ENCODE peak calls at places on chromosomes 1 and 21, in five cellular contexts. F is A549, U is IMR-90, B is HCT116, Z is GM12891. S is an unnamed sample.

GRCh38 chr1:154546264-154547043 is 12.0 kb downstream of the UBE2Q1 start:
- DNase-seq in Z (peak), B (peak), F (peak), U (peak), S (peak)

GRCh38 chr1:37476460-37477197 is 2.2 kb downstream of the ZC3H12A start:
- DNase-seq in U (peak), B (no peak), F (peak), Z (no peak), S (peak)

GRCh38 chr1:201999625-202000238 is 10.7 kb upstream of the ELF3 start:
- DNase-seq in Z (peak), B (no peak), F (peak), U (peak), S (peak)

GRCh38 chr1:35111106-35111505 is 31.9 kb downstream of the ZMYM1 start:
- DNase-seq in B (no peak), F (peak), U (peak), Z (no peak), S (peak)

GRCh38 chr1:246008256-246008901 is 498.7 kb downstream of the SMYD3 start:
- DNase-seq in B (no peak), Z (no peak), U (no peak), F (no peak), S (no peak)

GRCh38 chr21:41425954-41426655 is at the start of gene MX1:
- DNase-seq in U (peak), Z (peak), B (no peak), F (peak), S (no peak)

GRCh38 chr1:17935230-17935629 is 172.4 kb upstream of the IGSF21 start:
- DNase-seq in Z (no peak), F (no peak), U (no peak), B (no peak), S (no peak)

GRCh38 chr1:204131978-204132377 is 19.9 kb downstream of the ETNK2 start:
- DNase-seq in F (no peak), U (no peak), Z (no peak), B (no peak), S (no peak)

GRCh38 chr1:87017994-87018672 is 103.7 kb downstream of the HS2ST1 start:
- DNase-seq in Z (no peak), B (no peak), U (no peak), F (no peak), S (no peak)

GRCh38 chr1:38291906-38292521 is 245.4 kb upstream of the POU3F1 start:
- DNase-seq in Z (no peak), F (no peak), B (no peak), U (no peak), S (no peak)

GRCh38 chr1:161899091-161899490 is 124.6 kb downstream of the OLFML2B start:
- DNase-seq in B (no peak), U (no peak), F (no peak), Z (no peak), S (no peak)

GRCh38 chr1:222171005-222171404 is 376.9 kb downstream of the HHIPL2 start:
- DNase-seq in B (peak), F (peak), Z (no peak), U (peak), S (no peak)

GRCh38 chr1:15684468-15685283 is 556 bp downstream of the PLEKHM2 start:
- DNase-seq in F (no peak), B (no peak), Z (peak), U (no peak), S (peak)

GRCh38 chr1:53316058-53316741 is 11.7 kb downstream of the LRP8 start:
- DNase-seq in Z (no peak), F (no peak), B (no peak), U (peak), S (no peak)

GRCh38 chr1:181793826-181794225 is 267.7 kb downstream of the ZNF648 start:
- DNase-seq in U (no peak), Z (no peak), B (no peak), F (no peak), S (no peak)

GRCh38 chr1:111620412-111620971 is 903 bp downstream of the RAP1A start:
- DNase-seq in F (peak), U (no peak), Z (no peak), B (no peak), S (no peak)

GRCh38 chr1:201624741-201625646 is 86.1 kb downstream of the NAV1 start:
- DNase-seq in B (no peak), F (peak), Z (no peak), U (peak), S (peak)

GRCh38 chr1:6071219-6071618 is 25.5 kb downstream of the KCNAB2 start:
- DNase-seq in B (no peak), F (no peak), U (no peak), Z (no peak), S (no peak)

GRCh38 chr1:92543131-92544055 is 56.7 kb upstream of the GFI1 start:
- DNase-seq in Z (no peak), B (no peak), F (no peak), U (no peak), S (no peak)

GRCh38 chr1:46152021-46152420 is 19.6 kb upstream of the PIK3R3 start:
- DNase-seq in Z (no peak), F (no peak), U (peak), B (no peak), S (no peak)

GRCh38 chr1:244918422-244919319 is 54.3 kb upstream of the HNRNPU start:
- DNase-seq in U (peak), F (peak), B (no peak), Z (peak), S (peak)
- TF ChIP-seq POLR2A in U (no peak), F (no peak), B (no peak), Z (peak), S (peak)

GRCh38 chr1:227733309-227733705 is 1.8 kb downstream of the JMJD4 start:
- DNase-seq in F (no peak), U (no peak), Z (no peak), B (no peak), S (no peak)

GRCh38 chr1:227733751-227734545 is 1.2 kb downstream of the JMJD4 start:
- DNase-seq in U (no peak), F (no peak), B (no peak), Z (no peak), S (no peak)

GRCh38 chr1:227734546-227734857 is 600 bp downstream of the JMJD4 start:
- DNase-seq in Z (no peak), U (no peak), B (no peak), F (no peak), S (no peak)

GRCh38 chr1:227736814-227737432 is 1.7 kb downstream of the SNAP47 start:
- DNase-seq in Z (no peak), U (no peak), F (no peak), B (no peak), S (no peak)

GRCh38 chr1:227734858-227735780 is at the start of the genes JMJD4 and SNAP47:
- DNase-seq in Z (peak), F (peak), U (peak), B (peak), S (peak)
- TF ChIP-seq POLR2A in Z (peak), F (peak), U (peak), B (peak), S (peak)

DNA sequence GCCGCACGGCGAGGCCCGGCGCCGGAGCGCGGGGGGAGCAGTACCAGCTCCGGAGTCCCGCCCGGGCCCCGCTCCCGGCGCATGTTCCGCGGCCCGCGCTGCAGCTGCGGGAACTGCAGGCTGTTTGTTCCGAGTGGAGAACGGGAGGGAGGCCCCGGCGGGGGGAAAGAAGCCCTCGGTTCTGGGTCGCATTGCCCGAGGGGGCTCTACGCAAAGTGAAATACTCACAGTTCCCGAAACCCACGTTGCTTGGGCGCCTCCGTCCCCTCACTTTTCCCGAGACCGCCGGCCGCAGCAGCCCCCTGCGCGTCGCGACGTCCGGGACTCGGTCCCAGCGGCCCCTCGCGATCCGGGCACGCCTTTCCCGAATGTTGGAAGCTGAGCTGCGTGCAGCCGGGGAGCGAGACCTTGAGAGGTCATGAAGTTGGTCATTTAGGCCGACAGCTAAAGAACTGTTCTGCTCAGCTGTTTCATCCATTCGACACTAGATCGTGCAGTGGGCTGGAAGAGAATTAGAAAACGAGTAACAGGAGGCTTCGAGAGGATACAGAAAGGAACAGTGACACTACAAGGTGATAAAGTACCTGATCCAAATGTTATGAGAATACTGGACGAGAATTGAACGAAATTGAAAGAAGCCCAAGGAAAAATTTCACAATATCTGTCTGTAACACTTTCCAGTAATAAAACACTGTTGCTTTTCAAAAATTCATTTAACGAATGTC is 596 bp upstream of the LIN9 start:
- DNase-seq in B (no peak), F (peak), U (no peak), Z (no peak), S (no peak)
- TF ChIP-seq POLR2A in B (no peak), F (peak), U (no peak), Z (no peak), S (no peak)

GRCh38 chr1:12618661-12619395 is 818 bp upstream of the DHRS3 start:
- DNase-seq in B (peak), U (peak), Z (no peak), F (peak), S (peak)
- TF ChIP-seq POLR2A in B (peak), U (no peak), Z (no peak), F (peak), S (no peak)

GRCh38 chr1:157011845-157012244 is 33.7 kb downstream of the ARHGEF11 start:
- DNase-seq in U (no peak), F (no peak), Z (no peak), B (no peak), S (no peak)
- TF ChIP-seq POLR2A in U (no peak), F (no peak), Z (no peak), B (no peak), S (no peak)

GRCh38 chr1:8003431-8004112 is 22.5 kb downstream of the ERRFI1 start:
- DNase-seq in Z (no peak), B (no peak), F (no peak), U (no peak), S (no peak)

GRCh38 chr1:8006037-8006963 is 19.8 kb downstream of the ERRFI1 start:
- DNase-seq in Z (no peak), B (no peak), U (no peak), F (peak), S (no peak)

GRCh38 chr1:8002329-8003320 is 23.5 kb downstream of the ERRFI1 start:
- DNase-seq in Z (no peak), F (no peak), B (no peak), U (no peak), S (no peak)

GRCh38 chr1:8004113-8004802 is 21.9 kb downstream of the ERRFI1 start:
- DNase-seq in B (no peak), F (no peak), Z (no peak), U (no peak), S (no peak)

GRCh38 chr1:8004803-8005573 is 21.1 kb downstream of the ERRFI1 start:
- DNase-seq in F (peak), U (peak), B (no peak), Z (no peak), S (no peak)
- TF ChIP-seq POLR2A in F (no peak), U (peak), B (no peak), Z (no peak), S (no peak)

DNA sequence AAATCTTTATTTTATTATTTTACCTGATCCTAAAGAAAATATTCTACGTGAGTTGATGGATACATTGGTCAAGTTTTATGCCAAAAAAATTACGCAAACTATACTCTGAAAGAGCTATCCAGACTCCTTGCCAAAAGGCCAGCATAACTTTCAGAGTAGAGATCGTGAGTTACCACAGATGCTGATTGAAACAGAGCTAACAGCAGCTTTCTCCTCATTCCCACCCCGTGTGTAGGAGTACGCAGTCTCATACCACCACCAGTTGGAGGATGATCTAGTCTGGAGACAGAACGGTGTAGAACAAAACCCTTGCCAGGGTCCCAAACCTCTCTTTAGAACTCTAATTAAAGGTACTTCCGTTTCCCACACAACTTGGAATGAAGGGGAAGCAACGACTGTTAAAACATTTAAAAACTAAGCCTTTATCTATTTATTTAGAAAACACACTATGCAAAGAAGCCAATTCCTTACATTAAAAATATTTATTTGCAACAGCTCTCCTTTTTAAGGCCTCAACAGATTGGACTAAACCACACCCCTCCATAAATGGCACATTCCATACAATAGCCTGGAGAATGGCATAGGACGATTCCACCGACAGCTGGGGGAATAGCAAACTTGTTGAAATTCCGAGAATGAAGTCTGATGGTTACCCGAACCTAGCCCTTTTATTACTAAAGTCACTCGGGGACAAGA is 1.4 kb downstream of the NUCKS1 start:
- DNase-seq in Z (no peak), U (peak), B (no peak), F (peak), S (peak)
- TF ChIP-seq POLR2A in Z (peak), U (peak), B (no peak), F (no peak), S (no peak)

GRCh38 chr1:212595229-212595628 is 13.3 kb upstream of the ATF3 start:
- DNase-seq in U (no peak), B (no peak), F (no peak), Z (no peak), S (no peak)
- TF ChIP-seq POLR2A in U (no peak), B (no peak), F (no peak), Z (no peak), S (no peak)

GRCh38 chr1:33367488-33368405 is 46.8 kb upstream of the A3GALT2 start:
- DNase-seq in F (peak), U (peak), B (peak), Z (peak), S (peak)
- TF ChIP-seq POLR2A in F (no peak), U (no peak), B (no peak), Z (no peak), S (no peak)

S was measured in H54.